ENCODE peak calls at places on chromosomes 1 and 21, in seven cellular contexts. One of them, this sample, is unnamed.

GRCh38 chr1:32263744-32264143 is 12.7 kb downstream of the LCK start:
- DNase-seq in H9: no peak
- DNase-seq in HT-29: no peak
- DNase-seq in stimulated activated CD4-positive, alpha-beta T cell treated with anti-CD3 and anti-CD28 coated beads, Interleukin-2, amount 100 ng/mL, for 24 hours: no peak
- DNase-seq in activated T-cell treated with anti-CD3 and anti-CD28 coated beads for 1 hour: no peak
- DNase-seq in amniotic stem cell: no peak
- DNase-seq in HFFc6: no peak
- DNase-seq in this sample: no peak

GRCh38 chr1:23473037-23473800 is 10.8 kb downstream of the ASAP3 start:
- DNase-seq in H9: no peak
- DNase-seq in HT-29: no peak
- DNase-seq in stimulated activated CD4-positive, alpha-beta T cell treated with anti-CD3 and anti-CD28 coated beads, Interleukin-2, amount 100 ng/mL, for 24 hours: no peak
- DNase-seq in activated T-cell treated with anti-CD3 and anti-CD28 coated beads for 1 hour: no peak
- DNase-seq in amniotic stem cell: no peak
- DNase-seq in HFFc6: peak; percentile 35
- DNase-seq in this sample: no peak

GRCh38 chr1:207519505-207520399 is 23.8 kb downstream of the CR1 start:
- DNase-seq in H9: no peak
- DNase-seq in HT-29: no peak
- DNase-seq in stimulated activated CD4-positive, alpha-beta T cell treated with anti-CD3 and anti-CD28 coated beads, Interleukin-2, amount 100 ng/mL, for 24 hours: no peak
- DNase-seq in activated T-cell treated with anti-CD3 and anti-CD28 coated beads for 1 hour: no peak
- DNase-seq in amniotic stem cell: no peak
- DNase-seq in HFFc6: peak; percentile 58
- DNase-seq in this sample: no peak

GRCh38 chr1:202663141-202663540 is 47.1 kb downstream of the SYT2 start:
- DNase-seq in H9: no peak
- DNase-seq in HT-29: no peak
- DNase-seq in stimulated activated CD4-positive, alpha-beta T cell treated with anti-CD3 and anti-CD28 coated beads, Interleukin-2, amount 100 ng/mL, for 24 hours: no peak
- DNase-seq in activated T-cell treated with anti-CD3 and anti-CD28 coated beads for 1 hour: no peak
- DNase-seq in amniotic stem cell: no peak
- DNase-seq in HFFc6: no peak
- DNase-seq in this sample: no peak

GRCh38 chr21:20999567-21000169 is 1.5 kb downstream of the NCAM2 start:
- DNase-seq in H9: peak; percentile 32
- DNase-seq in HT-29: peak; percentile 28
- DNase-seq in stimulated activated CD4-positive, alpha-beta T cell treated with anti-CD3 and anti-CD28 coated beads, Interleukin-2, amount 100 ng/mL, for 24 hours: peak; percentile 22
- DNase-seq in activated T-cell treated with anti-CD3 and anti-CD28 coated beads for 1 hour: no peak
- DNase-seq in amniotic stem cell: peak; percentile 31
- DNase-seq in HFFc6: peak; percentile 20
- DNase-seq in this sample: peak; percentile 57

GRCh38 chr1:44811714-44812151 is 3.4 kb downstream of the BTBD19 start:
- DNase-seq in H9: no peak
- DNase-seq in HT-29: no peak
- DNase-seq in stimulated activated CD4-positive, alpha-beta T cell treated with anti-CD3 and anti-CD28 coated beads, Interleukin-2, amount 100 ng/mL, for 24 hours: no peak
- DNase-seq in activated T-cell treated with anti-CD3 and anti-CD28 coated beads for 1 hour: no peak
- DNase-seq in amniotic stem cell: peak; percentile 68
- DNase-seq in HFFc6: peak; percentile 84
- DNase-seq in this sample: no peak

GRCh38 chr1:230292739-230293720 is 133.1 kb downstream of the PGBD5 start:
- DNase-seq in H9: no peak
- DNase-seq in HT-29: no peak
- DNase-seq in stimulated activated CD4-positive, alpha-beta T cell treated with anti-CD3 and anti-CD28 coated beads, Interleukin-2, amount 100 ng/mL, for 24 hours: no peak
- DNase-seq in activated T-cell treated with anti-CD3 and anti-CD28 coated beads for 1 hour: no peak
- DNase-seq in amniotic stem cell: no peak
- DNase-seq in HFFc6: no peak
- DNase-seq in this sample: peak; percentile 36

GRCh38 chr1:3190256-3191041 is 121.4 kb downstream of the PRDM16 start:
- DNase-seq in H9: no peak
- DNase-seq in HT-29: no peak
- DNase-seq in stimulated activated CD4-positive, alpha-beta T cell treated with anti-CD3 and anti-CD28 coated beads, Interleukin-2, amount 100 ng/mL, for 24 hours: no peak
- DNase-seq in activated T-cell treated with anti-CD3 and anti-CD28 coated beads for 1 hour: no peak
- DNase-seq in amniotic stem cell: no peak
- DNase-seq in HFFc6: no peak
- DNase-seq in this sample: peak; percentile 36

GRCh38 chr21:38351176-38351959 is 94.6 kb downstream of the KCNJ15 start:
- DNase-seq in H9: no peak
- DNase-seq in HT-29: no peak
- DNase-seq in stimulated activated CD4-positive, alpha-beta T cell treated with anti-CD3 and anti-CD28 coated beads, Interleukin-2, amount 100 ng/mL, for 24 hours: no peak
- DNase-seq in activated T-cell treated with anti-CD3 and anti-CD28 coated beads for 1 hour: no peak
- DNase-seq in amniotic stem cell: no peak
- DNase-seq in HFFc6: peak; percentile 5
- DNase-seq in this sample: no peak

This sample was measured in neural progenitor cell.